ENCODE peak calls at places on chromosomes 1 and 21, in ten cellular contexts. X is left ventricle myocardium inferior; H is effector memory CD8-positive, alpha-beta T cell; P is activated CD4-positive, alpha-beta T cell treated with anti-CD3 and anti-CD28 coated beads, Interleukin-2, amount 50 U/mL, for 48 hours; S is NCI-H2171; G is EL; I is iris pigment epithelial cell; C is activated naive CD8-positive, alpha-beta T cell treated with anti-CD3 and anti-CD28 coated beads, Interleukin-2, amount 50 U/mL, for 24 hours; J is stimulated activated naive CD8-positive, alpha-beta T cell treated with anti-CD3 and anti-CD28 coated beads, Interleukin-15, Interleukin-2, amounts not matched to agents 100 U/mL and 50 U/mL, for 24 hours; N is MV-4-11. R is an unnamed sample.

GRCh38 chr1:40030528-40031135 is 9.9 kb upstream of the CAP1 start:
- DNase-seq in J (no peak), N (no peak), I (peak), C (no peak), H (no peak), S (no peak), P (no peak), G (peak), X (no peak), R (no peak)

GRCh38 chr1:42844592-42845140 is 1.7 kb upstream of the ZNF691 start:
- DNase-seq in I (peak), P (no peak), N (no peak), C (peak), H (no peak), G (peak), S (no peak), X (no peak), J (peak), R (no peak)

GRCh38 chr1:38053416-38054091 is 7.0 kb upstream of the POU3F1 start:
- DNase-seq in X (no peak), S (no peak), I (no peak), C (no peak), P (no peak), H (no peak), N (no peak), J (no peak), G (no peak), R (no peak)

GRCh38 chr1:186828612-186829542 is at the start of gene PLA2G4A:
- DNase-seq in X (peak), G (peak), I (peak), C (no peak), N (peak), S (no peak), J (peak), P (no peak), H (no peak), R (peak)

GRCh38 chr1:154837679-154838171 is 32.4 kb downstream of the KCNN3 start:
- DNase-seq in I (no peak), G (no peak), P (no peak), N (no peak), S (peak), H (no peak), X (peak), C (no peak), J (no peak), R (no peak)

GRCh38 chr21:30668776-30669175 is 26.1 kb downstream of the KRTAP20-3 start:
- DNase-seq in H (no peak), N (no peak), S (no peak), C (no peak), J (no peak), I (no peak), G (no peak), X (no peak), P (no peak), R (no peak)

GRCh38 chr1:6365047-6365446 is 28.5 kb downstream of the ACOT7 start:
- DNase-seq in X (no peak), S (no peak), N (no peak), C (no peak), P (peak), I (no peak), J (peak), H (no peak), G (no peak), R (peak)

GRCh38 chr1:233794863-233795262 is 109.6 kb upstream of the SLC35F3 start:
- DNase-seq in H (no peak), S (no peak), J (no peak), I (no peak), C (no peak), X (no peak), G (no peak), P (no peak), N (no peak), R (no peak)

GRCh38 chr1:177505905-177506590 is 335.3 kb downstream of the BRINP2 start:
- DNase-seq in P (no peak), G (peak), N (no peak), J (no peak), S (no peak), X (no peak), C (no peak), I (peak), H (no peak), R (no peak)

R was measured in immature natural killer cell.